ENCODE peak calls at places on chromosomes 7 and 10, in ten cellular contexts. One of them, this sample, is unnamed.
A peak's percentile ranks its signal among the peaks of the same experiment; 100 is the strongest.

GRCh38 chr7:140512317-140513000 is 33.2 kb upstream of the MKRN1 start:
- DNase-seq in adrenal gland: peak; percentile 31
- DNase-seq in HepG2: peak; percentile 46
- DNase-seq in astrocyte: no peak
- DNase-seq in heart left ventricle: no peak
- DNase-seq in stomach: peak; percentile 90
- DNase-seq in fibroblast of lung: no peak
- DNase-seq in IMR-90: no peak
- DNase-seq in GM12865: no peak
- DNase-seq in GM20000: no peak
- DNase-seq in this sample: no peak

GRCh38 chr10:99711129-99711719 is 20.7 kb downstream of the COX15 start:
- DNase-seq in astrocyte: peak; percentile 34
- DNase-seq in GM20000: peak; percentile 38
- DNase-seq in HepG2: peak; percentile 51
- DNase-seq in fibroblast of lung: peak; percentile 57
- DNase-seq in GM12865: peak; percentile 56
- DNase-seq in heart left ventricle: no peak
- DNase-seq in adrenal gland: peak; percentile 16
- DNase-seq in IMR-90: peak; percentile 80
- DNase-seq in stomach: peak; percentile 29
- DNase-seq in this sample: no peak

GRCh38 chr7:95357623-95358022 is 33.3 kb upstream of the PON1 start:
- DNase-seq in adrenal gland: no peak
- DNase-seq in heart left ventricle: no peak
- DNase-seq in fibroblast of lung: no peak
- DNase-seq in IMR-90: no peak
- DNase-seq in GM20000: no peak
- DNase-seq in GM12865: no peak
- DNase-seq in HepG2: peak; percentile 4
- DNase-seq in stomach: no peak
- DNase-seq in astrocyte: no peak
- DNase-seq in this sample: no peak

GRCh38 chr10:2284071-2284470 is 546.7 kb upstream of the ADARB2 start:
- DNase-seq in IMR-90: no peak
- DNase-seq in fibroblast of lung: no peak
- DNase-seq in heart left ventricle: no peak
- DNase-seq in adrenal gland: no peak
- DNase-seq in HepG2: no peak
- DNase-seq in stomach: no peak
- DNase-seq in GM12865: no peak
- DNase-seq in GM20000: no peak
- DNase-seq in astrocyte: no peak
- DNase-seq in this sample: no peak

GRCh38 chr10:17428616-17429097 is 25.7 kb downstream of the ST8SIA6 start:
- DNase-seq in GM12865: peak; percentile 54
- DNase-seq in heart left ventricle: no peak
- DNase-seq in astrocyte: no peak
- DNase-seq in GM20000: peak; percentile 13
- DNase-seq in HepG2: no peak
- DNase-seq in IMR-90: no peak
- DNase-seq in fibroblast of lung: no peak
- DNase-seq in adrenal gland: no peak
- DNase-seq in stomach: no peak
- DNase-seq in this sample: no peak

GRCh38 chr10:5563237-5563961 is 38.6 kb downstream of the CALML3 start:
- DNase-seq in stomach: peak; percentile 22
- DNase-seq in fibroblast of lung: no peak
- DNase-seq in GM12865: no peak
- DNase-seq in GM20000: no peak
- DNase-seq in adrenal gland: no peak
- DNase-seq in heart left ventricle: peak; percentile 40
- DNase-seq in HepG2: no peak
- DNase-seq in astrocyte: no peak
- DNase-seq in IMR-90: no peak
- DNase-seq in this sample: peak; percentile 20

GRCh38 chr7:28958235-28958945 is at the start of gene TRIL:
- DNase-seq in stomach: peak; percentile 65
- DNase-seq in heart left ventricle: peak; percentile 94
- DNase-seq in adrenal gland: peak; percentile 57
- DNase-seq in fibroblast of lung: peak; percentile 86
- DNase-seq in HepG2: no peak
- DNase-seq in GM20000: peak; percentile 23
- DNase-seq in IMR-90: peak; percentile 50
- DNase-seq in GM12865: no peak
- DNase-seq in astrocyte: peak; percentile 76
- DNase-seq in this sample: no peak

GRCh38 chr10:54983255-54983654 is 182.2 kb upstream of the PCDH15 start:
- DNase-seq in GM12865: no peak
- DNase-seq in astrocyte: peak; percentile 0
- DNase-seq in IMR-90: no peak
- DNase-seq in adrenal gland: no peak
- DNase-seq in stomach: no peak
- DNase-seq in fibroblast of lung: peak; percentile 4
- DNase-seq in HepG2: no peak
- DNase-seq in GM20000: no peak
- DNase-seq in heart left ventricle: no peak
- DNase-seq in this sample: no peak

GRCh38 chr10:91493313-91493712 is 83.2 kb downstream of the HECTD2 start:
- DNase-seq in HepG2: peak; percentile 41
- DNase-seq in astrocyte: peak; percentile 43
- DNase-seq in IMR-90: peak; percentile 63
- DNase-seq in adrenal gland: no peak
- DNase-seq in GM20000: peak; percentile 17
- DNase-seq in stomach: no peak
- DNase-seq in fibroblast of lung: peak; percentile 53
- DNase-seq in GM12865: peak; percentile 14
- DNase-seq in heart left ventricle: no peak
- DNase-seq in this sample: no peak

GRCh38 chr7:38382627-38383026 is 109.2 kb upstream of the TARP start:
- DNase-seq in GM12865: no peak
- DNase-seq in astrocyte: peak; percentile 80
- DNase-seq in GM20000: no peak
- DNase-seq in stomach: no peak
- DNase-seq in heart left ventricle: no peak
- DNase-seq in IMR-90: peak; percentile 10
- DNase-seq in adrenal gland: no peak
- DNase-seq in HepG2: no peak
- DNase-seq in fibroblast of lung: peak; percentile 85
- DNase-seq in this sample: no peak

GRCh38 chr10:36764823-36765222 is 360.6 kb upstream of the ANKRD30A start:
- DNase-seq in GM20000: no peak
- DNase-seq in astrocyte: no peak
- DNase-seq in heart left ventricle: no peak
- DNase-seq in fibroblast of lung: no peak
- DNase-seq in GM12865: no peak
- DNase-seq in IMR-90: no peak
- DNase-seq in adrenal gland: no peak
- DNase-seq in HepG2: no peak
- DNase-seq in stomach: no peak
- DNase-seq in this sample: no peak

GRCh38 chr10:52883996-52884871 is 111.7 kb upstream of the MBL2 start:
- DNase-seq in GM20000: peak; percentile 70
- DNase-seq in astrocyte: peak; percentile 52
- DNase-seq in stomach: peak; percentile 47
- DNase-seq in HepG2: peak; percentile 92
- DNase-seq in IMR-90: peak; percentile 67
- DNase-seq in heart left ventricle: no peak
- DNase-seq in fibroblast of lung: peak; percentile 65
- DNase-seq in adrenal gland: peak; percentile 31
- DNase-seq in GM12865: peak; percentile 76
- DNase-seq in this sample: no peak

GRCh38 chr10:77350711-77351119 is 286.9 kb downstream of the KCNMA1 start:
- DNase-seq in fibroblast of lung: peak; percentile 100
- DNase-seq in HepG2: no peak
- DNase-seq in GM12865: no peak
- DNase-seq in heart left ventricle: no peak
- DNase-seq in IMR-90: peak; percentile 100
- DNase-seq in GM20000: no peak
- DNase-seq in stomach: peak; percentile 43
- DNase-seq in astrocyte: peak; percentile 99
- DNase-seq in adrenal gland: peak; percentile 88
- DNase-seq in this sample: no peak
- TF ChIP-seq CTCF in fibroblast of lung: no peak
- TF ChIP-seq CTCF in HepG2: no peak
- TF ChIP-seq CTCF in GM12865: no peak
- TF ChIP-seq CTCF in heart left ventricle: no peak
- TF ChIP-seq CTCF in IMR-90: peak; percentile 31
- TF ChIP-seq CTCF in GM20000: no peak
- TF ChIP-seq CTCF in stomach: no peak
- TF ChIP-seq CTCF in astrocyte: no peak
- TF ChIP-seq CTCF in adrenal gland: no peak
- TF ChIP-seq CTCF in this sample: no peak

DNA sequence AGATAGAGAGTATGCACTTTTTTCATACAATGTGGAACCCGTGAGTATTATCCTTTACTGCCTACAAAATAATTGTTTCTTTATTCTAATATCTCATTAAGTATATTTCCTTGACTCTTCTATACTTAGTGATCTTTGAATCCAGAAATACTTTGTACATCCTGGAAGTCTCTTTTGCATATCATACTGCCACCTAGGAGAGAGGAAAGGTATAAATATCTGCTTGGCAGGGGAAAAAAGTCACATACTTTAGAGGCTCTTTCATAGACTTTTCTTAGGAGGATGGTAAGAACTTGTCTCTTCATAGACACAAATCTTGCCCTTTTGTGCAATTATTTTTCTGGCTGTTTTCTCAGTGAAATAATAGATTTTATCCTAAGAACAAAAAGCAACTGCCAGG is 436.0 kb downstream of the PAXIP1 start:
- DNase-seq in heart left ventricle: no peak
- DNase-seq in GM12865: no peak
- DNase-seq in IMR-90: no peak
- DNase-seq in stomach: no peak
- DNase-seq in adrenal gland: no peak
- DNase-seq in fibroblast of lung: peak; percentile 6
- DNase-seq in HepG2: no peak
- DNase-seq in astrocyte: no peak
- DNase-seq in GM20000: no peak
- DNase-seq in this sample: no peak
- TF ChIP-seq CTCF in heart left ventricle: no peak
- TF ChIP-seq CTCF in GM12865: no peak
- TF ChIP-seq CTCF in IMR-90: no peak
- TF ChIP-seq CTCF in stomach: no peak
- TF ChIP-seq CTCF in adrenal gland: no peak
- TF ChIP-seq CTCF in fibroblast of lung: no peak
- TF ChIP-seq CTCF in HepG2: peak; percentile 6
- TF ChIP-seq CTCF in astrocyte: no peak
- TF ChIP-seq CTCF in GM20000: no peak
- TF ChIP-seq CTCF in this sample: no peak

GRCh38 chr10:132442636-132443035 is 45.6 kb downstream of the PWWP2B start:
- DNase-seq in fibroblast of lung: no peak
- DNase-seq in GM20000: no peak
- DNase-seq in adrenal gland: no peak
- DNase-seq in stomach: no peak
- DNase-seq in heart left ventricle: no peak
- DNase-seq in GM12865: no peak
- DNase-seq in astrocyte: no peak
- DNase-seq in HepG2: no peak
- DNase-seq in IMR-90: no peak
- DNase-seq in this sample: no peak

GRCh38 chr10:132444877-132445351 is 47.9 kb downstream of the PWWP2B start:
- DNase-seq in astrocyte: no peak
- DNase-seq in IMR-90: no peak
- DNase-seq in HepG2: no peak
- DNase-seq in stomach: no peak
- DNase-seq in heart left ventricle: peak; percentile 45
- DNase-seq in adrenal gland: no peak
- DNase-seq in GM12865: no peak
- DNase-seq in fibroblast of lung: no peak
- DNase-seq in GM20000: no peak
- DNase-seq in this sample: no peak

GRCh38 chr10:132443998-132444876 is 47.2 kb downstream of the PWWP2B start:
- DNase-seq in heart left ventricle: peak; percentile 52
- DNase-seq in GM20000: no peak
- DNase-seq in fibroblast of lung: no peak
- DNase-seq in adrenal gland: no peak
- DNase-seq in IMR-90: no peak
- DNase-seq in GM12865: no peak
- DNase-seq in HepG2: no peak
- DNase-seq in stomach: no peak
- DNase-seq in astrocyte: no peak
- DNase-seq in this sample: no peak

GRCh38 chr10:132441818-132442217 is 44.8 kb downstream of the PWWP2B start:
- DNase-seq in astrocyte: no peak
- DNase-seq in HepG2: no peak
- DNase-seq in heart left ventricle: peak; percentile 43
- DNase-seq in GM20000: no peak
- DNase-seq in GM12865: no peak
- DNase-seq in IMR-90: no peak
- DNase-seq in fibroblast of lung: no peak
- DNase-seq in stomach: no peak
- DNase-seq in adrenal gland: no peak
- DNase-seq in this sample: no peak

DNA sequence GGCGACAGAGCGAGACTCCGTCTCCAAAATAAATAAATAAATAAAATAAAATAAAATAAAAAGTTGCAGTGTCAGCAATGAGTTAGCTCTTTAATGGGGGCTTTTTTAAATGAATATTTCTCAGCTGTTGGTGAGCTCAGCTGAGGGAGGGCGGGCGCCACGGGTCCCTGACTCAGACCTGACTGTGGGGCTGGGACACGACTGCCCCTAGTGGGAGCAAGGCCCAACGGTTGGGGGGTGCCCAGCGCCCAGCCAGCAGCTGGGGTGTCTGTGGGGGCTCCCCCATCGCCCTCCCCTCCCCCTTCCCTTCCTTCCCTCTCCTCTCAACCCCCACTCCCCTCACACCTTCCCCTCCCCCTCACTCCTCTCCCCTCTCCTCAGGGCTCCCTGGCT is 46.6 kb downstream of the PWWP2B start:
- DNase-seq in HepG2: no peak
- DNase-seq in fibroblast of lung: peak; percentile 32
- DNase-seq in adrenal gland: peak; percentile 78
- DNase-seq in heart left ventricle: peak; percentile 73
- DNase-seq in GM12865: no peak
- DNase-seq in astrocyte: no peak
- DNase-seq in stomach: no peak
- DNase-seq in GM20000: peak; percentile 69
- DNase-seq in IMR-90: peak; percentile 46
- DNase-seq in this sample: peak; percentile 91
- TF ChIP-seq CTCF in HepG2: peak; percentile 64
- TF ChIP-seq CTCF in fibroblast of lung: peak; percentile 32
- TF ChIP-seq CTCF in adrenal gland: peak; percentile 60
- TF ChIP-seq CTCF in heart left ventricle: peak; percentile 5
- TF ChIP-seq CTCF in GM12865: peak; percentile 21
- TF ChIP-seq CTCF in astrocyte: peak; percentile 32
- TF ChIP-seq CTCF in stomach: no peak
- TF ChIP-seq CTCF in GM20000: peak; percentile 29
- TF ChIP-seq CTCF in IMR-90: peak; percentile 57
- TF ChIP-seq CTCF in this sample: peak; percentile 84

DNA sequence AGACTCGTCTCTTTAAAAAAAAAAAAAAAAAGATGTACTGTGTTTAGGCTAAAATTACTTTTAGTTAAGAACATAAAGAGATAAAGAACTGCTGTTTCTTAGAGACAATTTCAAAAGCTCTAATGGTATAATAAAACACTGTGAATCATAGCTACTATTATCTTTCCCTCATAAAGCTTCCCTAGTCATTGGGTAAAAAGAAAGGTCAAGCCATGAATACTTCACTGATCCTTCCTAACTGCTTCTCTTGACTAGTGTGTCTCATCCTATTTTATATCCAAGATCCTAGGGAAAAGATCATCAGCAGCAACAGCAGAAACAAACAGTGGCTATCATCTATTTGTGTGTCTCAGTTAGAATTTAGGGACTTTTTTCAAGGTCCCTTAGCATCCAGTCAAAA is 10.5 kb downstream of the YME1L1 start:
- DNase-seq in adrenal gland: no peak
- DNase-seq in GM20000: no peak
- DNase-seq in fibroblast of lung: no peak
- DNase-seq in GM12865: no peak
- DNase-seq in HepG2: no peak
- DNase-seq in stomach: no peak
- DNase-seq in IMR-90: no peak
- DNase-seq in heart left ventricle: no peak
- DNase-seq in astrocyte: no peak
- DNase-seq in this sample: no peak
- TF ChIP-seq CTCF in adrenal gland: no peak
- TF ChIP-seq CTCF in GM20000: no peak
- TF ChIP-seq CTCF in fibroblast of lung: no peak
- TF ChIP-seq CTCF in GM12865: no peak
- TF ChIP-seq CTCF in HepG2: no peak
- TF ChIP-seq CTCF in stomach: no peak
- TF ChIP-seq CTCF in IMR-90: no peak
- TF ChIP-seq CTCF in heart left ventricle: no peak
- TF ChIP-seq CTCF in astrocyte: no peak
- TF ChIP-seq CTCF in this sample: no peak